ENCODE peak calls at places on chromosomes 13 and 19, in seven cellular contexts. L is AG20443, F is amniotic stem cell, X is DMS 273 treated with DMSO at 0.1 percent for 48 hours, K is breast epithelium, W is ACHN, M is cardiac fibroblast. B is an unnamed sample.

GRCh38 chr13:36069881-36070366 is 61.3 kb downstream of the DCLK1 start:
- DNase-seq in M (peak), L (peak), W (no peak), X (no peak), F (no peak), K (no peak), B (no peak)

GRCh38 chr13:106561551-106562170 is 6.3 kb downstream of the ARGLU1 start:
- DNase-seq in K (no peak), M (peak), X (no peak), W (no peak), L (no peak), F (no peak), B (peak)

GRCh38 chr13:41500501-41500900 is 43.2 kb downstream of the RGCC start:
- DNase-seq in F (no peak), X (no peak), M (no peak), W (no peak), K (no peak), L (peak), B (no peak)

GRCh38 chr19:37572203-37572602 is 22.4 kb downstream of the ZNF571 start:
- DNase-seq in K (no peak), W (no peak), M (no peak), X (no peak), F (no peak), L (no peak), B (peak)

GRCh38 chr13:106302011-106302410 is 233.5 kb downstream of the EFNB2 start:
- DNase-seq in M (no peak), W (no peak), X (no peak), K (no peak), F (no peak), L (no peak), B (no peak)

GRCh38 chr13:49791214-49791752 is 1.2 kb downstream of the KPNA3 start:
- DNase-seq in K (no peak), M (peak), W (peak), X (no peak), F (no peak), L (no peak), B (peak)

GRCh38 chr19:33281296-33281926 is 20.9 kb downstream of the CEBPA start:
- DNase-seq in K (no peak), W (no peak), L (no peak), X (no peak), F (no peak), M (no peak), B (no peak)

GRCh38 chr19:10884273-10884672 is 12.9 kb downstream of the CARM1 start:
- DNase-seq in W (no peak), X (no peak), K (no peak), L (peak), M (peak), F (peak), B (peak)

B was measured in amniotic epithelial cell.